ENCODE peak calls at places on chromosome 7, in four cellular contexts. T is heart left ventricle, C is gastrocnemius medialis, H is ovary. J is an unnamed sample.
A peak's percentile ranks its signal among the peaks of the same experiment; 100 is the strongest.

GRCh38 chr7:47540387-47541093 is 41.4 kb downstream of the TNS3 start:
- DNase-seq in H (no peak), C (no peak), T (no peak), J (no peak)

GRCh38 chr7:6205921-6206660 is 66.3 kb downstream of the CYTH3 start:
- DNase-seq in T (no peak), H (no peak), C (no peak), J (no peak)

GRCh38 chr7:42012786-42013360 is 224.1 kb downstream of the GLI3 start:
- DNase-seq in T (no peak), H (no peak), C (no peak), J (no peak)

GRCh38 chr7:21941570-21942224 is 4.0 kb downstream of the CDCA7L start:
- DNase-seq in C (no peak), T (no peak), H (no peak), J (no peak)

GRCh38 chr7:18555120-18555519 is 59.6 kb downstream of the HDAC9 start:
- DNase-seq in C (no peak), H (no peak), T (no peak), J (no peak)

GRCh38 chr7:140081774-140082425 is 19.1 kb upstream of the PARP12 start:
- DNase-seq in T (no peak), H (no peak), C (no peak), J (no peak)

GRCh38 chr7:27107391-27107900 is 5.0 kb upstream of the HOXA2 start:
- DNase-seq in H (no peak), T (no peak), C (no peak), J (no peak)

GRCh38 chr7:7201583-7202374 is 19.4 kb downstream of the C1GALT1 start:
- DNase-seq in C (no peak), T (no peak), H (no peak), J (no peak)

GRCh38 chr7:47361229-47361628 is 220.7 kb downstream of the TNS3 start:
- DNase-seq in H (no peak), C (no peak), T (no peak), J (no peak)

GRCh38 chr7:132359746-132360145 is 216.5 kb downstream of the PLXNA4 start:
- DNase-seq in H (no peak), T (no peak), C (no peak), J (no peak)

GRCh38 chr7:142797342-142797798 is 26.6 kb downstream of the PRSS2 start:
- DNase-seq in C (no peak), T (no peak), H (no peak), J (no peak)

GRCh38 chr7:30175171-30175570 is 40.4 kb downstream of the MTURN start:
- DNase-seq in C (no peak), T (no peak), H (no peak), J (no peak)

GRCh38 chr7:30863694-30864011 is 48.0 kb upstream of the AQP1 start:
- DNase-seq in C (no peak), H (no peak), T (no peak), J (no peak)

GRCh38 chr7:31370610-31371009 is 30.1 kb upstream of the NEUROD6 start:
- DNase-seq in H (no peak), C (no peak), T (no peak), J (no peak)

GRCh38 chr7:80210400-80210799 is 75.8 kb downstream of the GNAI1 start:
- DNase-seq in T (no peak), C (no peak), H (no peak), J (no peak)

GRCh38 chr7:64881461-64882287 is 21.4 kb upstream of the ZNF273 start:
- DNase-seq in H (no peak), C (no peak), T (peak; percentile 21), J (no peak)

GRCh38 chr7:85274452-85274851 is 87.6 kb upstream of the SEMA3D start:
- DNase-seq in H (no peak), C (no peak), T (no peak), J (no peak)

GRCh38 chr7:48094861-48095293 is 5.8 kb downstream of the UPP1 start:
- DNase-seq in C (no peak), T (no peak), H (no peak), J (no peak)

GRCh38 chr7:47088329-47089067 is 493.4 kb downstream of the TNS3 start:
- DNase-seq in H (peak; percentile 65), T (peak; percentile 64), C (peak; percentile 67), J (no peak)

GRCh38 chr7:52958621-52959140 is 76.8 kb upstream of the POM121L12 start:
- DNase-seq in T (no peak), H (no peak), C (no peak), J (no peak)

GRCh38 chr7:123643495-123644428 is 11.9 kb upstream of the LMOD2 start:
- DNase-seq in H (no peak), T (peak; percentile 42), C (peak; percentile 74), J (no peak)

GRCh38 chr7:35035511-35035921 is 1.8 kb downstream of the DPY19L1 start:
- DNase-seq in T (no peak), H (no peak), C (no peak), J (no peak)

GRCh38 chr7:96997512-96998032 is 7.8 kb upstream of the DLX6 start:
- DNase-seq in C (no peak), H (no peak), T (no peak), J (no peak)

GRCh38 chr7:151080091-151080521 is 503 bp downstream of the FASTK start:
- DNase-seq in C (no peak), T (no peak), H (no peak), J (no peak)

GRCh38 chr7:150936018-150936417 is 42.1 kb downstream of the KCNH2 start:
- DNase-seq in C (no peak), H (no peak), T (no peak), J (no peak)

GRCh38 chr7:76352193-76352592 is 6.6 kb downstream of the YWHAG start:
- DNase-seq in H (no peak), T (no peak), C (peak; percentile 79), J (no peak)

GRCh38 chr7:141975806-141976523 is 2.4 kb upstream of the TAS2R38 start:
- DNase-seq in C (no peak), H (peak; percentile 17), T (peak; percentile 66), J (no peak)

GRCh38 chr7:47039899-47040298 is 542.0 kb downstream of the TNS3 start:
- DNase-seq in T (peak; percentile 35), C (no peak), H (no peak), J (no peak)

GRCh38 chr7:21338728-21339164 is 89.1 kb upstream of the SP4 start:
- DNase-seq in C (no peak), H (no peak), T (no peak), J (no peak)

GRCh38 chr7:94022550-94022949 is 18.4 kb upstream of the BET1 start:
- DNase-seq in H (no peak), T (no peak), C (no peak), J (no peak)

GRCh38 chr7:87866089-87866488 is 10.1 kb downstream of the SLC25A40 start:
- DNase-seq in C (no peak), H (no peak), T (no peak), J (no peak)

GRCh38 chr7:44965441-44965903 is 13.3 kb downstream of the MYO1G start:
- DNase-seq in T (no peak), H (peak; percentile 10), C (peak; percentile 5), J (no peak)

GRCh38 chr7:103065666-103066065 is 8.9 kb downstream of the FBXL13 start:
- DNase-seq in T (peak; percentile 30), C (no peak), H (no peak), J (no peak)

GRCh38 chr7:42174391-42174848 is 62.6 kb downstream of the GLI3 start:
- DNase-seq in C (peak; percentile 17), T (no peak), H (peak; percentile 59), J (no peak)

GRCh38 chr7:97064972-97065587 is 40.4 kb upstream of the DLX5 start:
- DNase-seq in T (no peak), H (no peak), C (no peak), J (no peak)

DNA sequence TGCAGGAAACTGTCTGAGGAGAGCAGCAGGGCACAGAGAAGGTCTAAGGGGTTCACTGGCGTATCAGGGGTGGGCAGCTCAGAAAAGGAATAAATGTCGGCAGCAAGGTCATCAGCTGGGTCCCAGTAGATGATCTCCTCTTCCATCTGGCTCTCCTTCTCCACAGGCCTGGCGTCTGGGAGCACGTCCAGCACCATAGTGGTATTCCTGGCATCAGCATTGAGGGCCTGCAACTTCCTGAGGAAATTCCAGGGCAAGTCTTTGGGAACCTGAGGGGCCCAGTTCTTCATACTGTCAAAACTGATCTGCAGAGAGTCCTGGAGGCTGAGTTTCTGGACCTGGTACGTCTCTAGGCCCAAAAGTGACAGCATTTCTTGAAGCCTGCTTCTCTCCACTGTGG is 9.6 kb upstream of the MRPS24 start:
- DNase-seq in T (no peak), C (peak; percentile 30), H (no peak), J (no peak)
- H3K36me3 ChIP-seq in T (peaks cover 71% of the 10 kb centered on the region), C (no peaks in the 10 kb centered on the region), H (no peaks in the 10 kb centered on the region), J (peaks cover 54% of the 10 kb centered on the region)

GRCh38 chr7:16694806-16695205 is 48.8 kb downstream of the BZW2 start:
- DNase-seq in H (no peak), T (no peak), C (no peak), J (no peak)
- H3K36me3 ChIP-seq in H (no peaks in the 10 kb centered on the region), T (peaks cover 83% of the 10 kb centered on the region), C (peaks cover 6% of the 10 kb centered on the region), J (peaks cover 18% of the 10 kb centered on the region)

GRCh38 chr7:155733582-155734444 is 78.5 kb downstream of the SHH start:
- DNase-seq in C (no peak), H (no peak), T (peak; percentile 40), J (no peak)
- H3K36me3 ChIP-seq in C (no peaks in the 10 kb centered on the region), H (no peaks in the 10 kb centered on the region), T (peaks cover 12% of the 10 kb centered on the region), J (peaks cover 19% of the 10 kb centered on the region)

GRCh38 chr7:2585446-2585845 is 26.7 kb downstream of the IQCE start:
- DNase-seq in T (no peak), C (no peak), H (no peak), J (no peak)

GRCh38 chr7:2586326-2587020 is 27.7 kb downstream of the IQCE start:
- DNase-seq in C (no peak), H (no peak), T (no peak), J (no peak)

GRCh38 chr7:2589341-2589740 is 30.6 kb downstream of the IQCE start:
- DNase-seq in T (no peak), C (no peak), H (no peak), J (no peak)

GRCh38 chr7:2587713-2588112 is 28.9 kb downstream of the IQCE start:
- DNase-seq in C (no peak), H (no peak), T (no peak), J (no peak)

GRCh38 chr7:2587134-2587533 is 28.4 kb downstream of the IQCE start:
- DNase-seq in T (peak; percentile 4), C (no peak), H (no peak), J (no peak)
- H3K36me3 ChIP-seq in T (peaks cover 50% of the 10 kb centered on the region), C (no peaks in the 10 kb centered on the region), H (no peaks in the 10 kb centered on the region), J (peaks cover 15% of the 10 kb centered on the region)

GRCh38 chr7:1492221-1492620 is 12.0 kb downstream of the INTS1 start:
- DNase-seq in H (no peak), C (no peak), T (no peak), J (no peak)
- H3K36me3 ChIP-seq in H (no peaks in the 10 kb centered on the region), C (no peaks in the 10 kb centered on the region), T (peaks cover 93% of the 10 kb centered on the region), J (peaks cover 70% of the 10 kb centered on the region)